ENCODE peak calls at places on chromosomes 7 and 10, in five cellular contexts. One of them, this sample, is unnamed.
A peak's percentile ranks its signal among the peaks of the same experiment; 100 is the strongest.

GRCh38 chr10:87559392-87559791 is 54.7 kb downstream of the MINPP1 start:
- DNase-seq in A172: no peak
- DNase-seq in colonic mucosa: no peak
- DNase-seq in bronchial epithelial cell: no peak
- DNase-seq in stimulated activated CD4-positive, alpha-beta T cell treated with anti-CD3 and anti-CD28 coated beads, Interleukin-4, amount 100 ng/mL, for 4 hours: no peak
- DNase-seq in this sample: no peak

GRCh38 chr7:36277247-36277542 is 112.5 kb upstream of the ANLN start:
- DNase-seq in A172: no peak
- DNase-seq in bronchial epithelial cell: no peak
- DNase-seq in colonic mucosa: peak; percentile 17
- DNase-seq in stimulated activated CD4-positive, alpha-beta T cell treated with anti-CD3 and anti-CD28 coated beads, Interleukin-4, amount 100 ng/mL, for 4 hours: no peak
- DNase-seq in this sample: no peak

GRCh38 chr7:91265693-91266066 is 1.4 kb downstream of the FZD1 start:
- DNase-seq in A172: no peak
- DNase-seq in colonic mucosa: peak; percentile 28
- DNase-seq in stimulated activated CD4-positive, alpha-beta T cell treated with anti-CD3 and anti-CD28 coated beads, Interleukin-4, amount 100 ng/mL, for 4 hours: no peak
- DNase-seq in bronchial epithelial cell: no peak
- DNase-seq in this sample: no peak

GRCh38 chr10:69068549-69068948 is 19.4 kb upstream of the SRGN start:
- DNase-seq in stimulated activated CD4-positive, alpha-beta T cell treated with anti-CD3 and anti-CD28 coated beads, Interleukin-4, amount 100 ng/mL, for 4 hours: no peak
- DNase-seq in colonic mucosa: no peak
- DNase-seq in bronchial epithelial cell: no peak
- DNase-seq in A172: no peak
- DNase-seq in this sample: no peak

GRCh38 chr10:14366760-14367159 is 36.0 kb upstream of the FRMD4A start:
- DNase-seq in stimulated activated CD4-positive, alpha-beta T cell treated with anti-CD3 and anti-CD28 coated beads, Interleukin-4, amount 100 ng/mL, for 4 hours: no peak
- DNase-seq in A172: no peak
- DNase-seq in bronchial epithelial cell: no peak
- DNase-seq in colonic mucosa: no peak
- DNase-seq in this sample: no peak

GRCh38 chr10:37992083-37992482 is 15.6 kb upstream of the ZNF25 start:
- DNase-seq in bronchial epithelial cell: no peak
- DNase-seq in stimulated activated CD4-positive, alpha-beta T cell treated with anti-CD3 and anti-CD28 coated beads, Interleukin-4, amount 100 ng/mL, for 4 hours: no peak
- DNase-seq in colonic mucosa: no peak
- DNase-seq in A172: no peak
- DNase-seq in this sample: no peak

GRCh38 chr7:74483402-74484336 is 30.0 kb downstream of the GTF2IRD1 start:
- DNase-seq in stimulated activated CD4-positive, alpha-beta T cell treated with anti-CD3 and anti-CD28 coated beads, Interleukin-4, amount 100 ng/mL, for 4 hours: no peak
- DNase-seq in bronchial epithelial cell: peak; percentile 69
- DNase-seq in A172: peak; percentile 69
- DNase-seq in colonic mucosa: no peak
- DNase-seq in this sample: no peak

GRCh38 chr10:108601856-108602255 is 1321.5 kb downstream of the XPNPEP1 start:
- DNase-seq in colonic mucosa: no peak
- DNase-seq in stimulated activated CD4-positive, alpha-beta T cell treated with anti-CD3 and anti-CD28 coated beads, Interleukin-4, amount 100 ng/mL, for 4 hours: no peak
- DNase-seq in A172: peak; percentile 53
- DNase-seq in bronchial epithelial cell: peak; percentile 74
- DNase-seq in this sample: no peak

GRCh38 chr10:91162050-91162494 is 58.4 kb upstream of the PCGF5 start:
- DNase-seq in bronchial epithelial cell: peak; percentile 35
- DNase-seq in colonic mucosa: no peak
- DNase-seq in A172: peak; percentile 30
- DNase-seq in stimulated activated CD4-positive, alpha-beta T cell treated with anti-CD3 and anti-CD28 coated beads, Interleukin-4, amount 100 ng/mL, for 4 hours: peak; percentile 11
- DNase-seq in this sample: no peak

GRCh38 chr10:26714816-26715487 is 17.5 kb downstream of the PDSS1 start:
- DNase-seq in stimulated activated CD4-positive, alpha-beta T cell treated with anti-CD3 and anti-CD28 coated beads, Interleukin-4, amount 100 ng/mL, for 4 hours: no peak
- DNase-seq in colonic mucosa: peak; percentile 81
- DNase-seq in bronchial epithelial cell: no peak
- DNase-seq in A172: no peak
- DNase-seq in this sample: no peak

GRCh38 chr10:5524721-5525531 is at the start of gene CALML3:
- DNase-seq in A172: no peak
- DNase-seq in bronchial epithelial cell: peak; percentile 63
- DNase-seq in colonic mucosa: no peak
- DNase-seq in stimulated activated CD4-positive, alpha-beta T cell treated with anti-CD3 and anti-CD28 coated beads, Interleukin-4, amount 100 ng/mL, for 4 hours: no peak
- DNase-seq in this sample: no peak

GRCh38 chr10:81179324-81179723 is 641.6 kb downstream of the SH2D4B start:
- DNase-seq in A172: no peak
- DNase-seq in colonic mucosa: no peak
- DNase-seq in stimulated activated CD4-positive, alpha-beta T cell treated with anti-CD3 and anti-CD28 coated beads, Interleukin-4, amount 100 ng/mL, for 4 hours: no peak
- DNase-seq in bronchial epithelial cell: no peak
- DNase-seq in this sample: no peak

GRCh38 chr7:93147358-93147757 is 827 bp downstream of the SAMD9L start:
- DNase-seq in stimulated activated CD4-positive, alpha-beta T cell treated with anti-CD3 and anti-CD28 coated beads, Interleukin-4, amount 100 ng/mL, for 4 hours: peak; percentile 50
- DNase-seq in colonic mucosa: peak; percentile 57
- DNase-seq in bronchial epithelial cell: peak; percentile 27
- DNase-seq in A172: peak; percentile 68
- DNase-seq in this sample: no peak

GRCh38 chr10:103044942-103045489 is 126.9 kb downstream of the CNNM2 start:
- DNase-seq in stimulated activated CD4-positive, alpha-beta T cell treated with anti-CD3 and anti-CD28 coated beads, Interleukin-4, amount 100 ng/mL, for 4 hours: no peak
- DNase-seq in A172: no peak
- DNase-seq in bronchial epithelial cell: no peak
- DNase-seq in colonic mucosa: no peak
- DNase-seq in this sample: no peak

GRCh38 chr10:103181244-103181643 is 11.8 kb downstream of the NT5C2 start:
- DNase-seq in bronchial epithelial cell: no peak
- DNase-seq in colonic mucosa: peak; percentile 19
- DNase-seq in A172: no peak
- DNase-seq in stimulated activated CD4-positive, alpha-beta T cell treated with anti-CD3 and anti-CD28 coated beads, Interleukin-4, amount 100 ng/mL, for 4 hours: no peak
- DNase-seq in this sample: no peak

GRCh38 chr7:117014099-117014656 is 60.9 kb downstream of the ST7 start:
- DNase-seq in stimulated activated CD4-positive, alpha-beta T cell treated with anti-CD3 and anti-CD28 coated beads, Interleukin-4, amount 100 ng/mL, for 4 hours: no peak
- DNase-seq in bronchial epithelial cell: no peak
- DNase-seq in A172: no peak
- DNase-seq in colonic mucosa: no peak
- DNase-seq in this sample: no peak

GRCh38 chr10:47423476-47423875 is 39.4 kb upstream of the ZNF488 start:
- DNase-seq in colonic mucosa: no peak
- DNase-seq in A172: no peak
- DNase-seq in stimulated activated CD4-positive, alpha-beta T cell treated with anti-CD3 and anti-CD28 coated beads, Interleukin-4, amount 100 ng/mL, for 4 hours: no peak
- DNase-seq in bronchial epithelial cell: peak; percentile 44
- DNase-seq in this sample: no peak

GRCh38 chr10:116271593-116272496 is 1.2 kb downstream of the GFRA1 start:
- DNase-seq in colonic mucosa: no peak
- DNase-seq in stimulated activated CD4-positive, alpha-beta T cell treated with anti-CD3 and anti-CD28 coated beads, Interleukin-4, amount 100 ng/mL, for 4 hours: no peak
- DNase-seq in A172: peak; percentile 10
- DNase-seq in bronchial epithelial cell: no peak
- DNase-seq in this sample: no peak

GRCh38 chr10:133163889-133164815 is 4.1 kb downstream of the KNDC1 start:
- DNase-seq in bronchial epithelial cell: no peak
- DNase-seq in stimulated activated CD4-positive, alpha-beta T cell treated with anti-CD3 and anti-CD28 coated beads, Interleukin-4, amount 100 ng/mL, for 4 hours: no peak
- DNase-seq in A172: no peak
- DNase-seq in colonic mucosa: no peak
- DNase-seq in this sample: no peak

GRCh38 chr10:7593068-7593467 is 73.7 kb downstream of the ITIH5 start:
- DNase-seq in colonic mucosa: no peak
- DNase-seq in A172: no peak
- DNase-seq in stimulated activated CD4-positive, alpha-beta T cell treated with anti-CD3 and anti-CD28 coated beads, Interleukin-4, amount 100 ng/mL, for 4 hours: no peak
- DNase-seq in bronchial epithelial cell: no peak
- DNase-seq in this sample: no peak

GRCh38 chr10:75525067-75525466 is 93.6 kb downstream of the LRMDA start:
- DNase-seq in stimulated activated CD4-positive, alpha-beta T cell treated with anti-CD3 and anti-CD28 coated beads, Interleukin-4, amount 100 ng/mL, for 4 hours: no peak
- DNase-seq in bronchial epithelial cell: no peak
- DNase-seq in A172: no peak
- DNase-seq in colonic mucosa: no peak
- DNase-seq in this sample: no peak

GRCh38 chr7:18508441-18509427 is 13.2 kb downstream of the HDAC9 start:
- DNase-seq in A172: peak; percentile 99
- DNase-seq in colonic mucosa: no peak
- DNase-seq in stimulated activated CD4-positive, alpha-beta T cell treated with anti-CD3 and anti-CD28 coated beads, Interleukin-4, amount 100 ng/mL, for 4 hours: no peak
- DNase-seq in bronchial epithelial cell: peak; percentile 98
- DNase-seq in this sample: no peak

GRCh38 chr10:99370993-99371392 is 41.8 kb downstream of the CNNM1 start:
- DNase-seq in bronchial epithelial cell: peak; percentile 46
- DNase-seq in A172: peak; percentile 41
- DNase-seq in stimulated activated CD4-positive, alpha-beta T cell treated with anti-CD3 and anti-CD28 coated beads, Interleukin-4, amount 100 ng/mL, for 4 hours: no peak
- DNase-seq in colonic mucosa: no peak
- DNase-seq in this sample: no peak

GRCh38 chr10:18043148-18043547 is 91.4 kb downstream of the SLC39A12 start:
- DNase-seq in stimulated activated CD4-positive, alpha-beta T cell treated with anti-CD3 and anti-CD28 coated beads, Interleukin-4, amount 100 ng/mL, for 4 hours: no peak
- DNase-seq in colonic mucosa: no peak
- DNase-seq in A172: peak; percentile 23
- DNase-seq in bronchial epithelial cell: no peak
- DNase-seq in this sample: no peak

GRCh38 chr10:70130878-70131559 is 1.6 kb downstream of the AIFM2 start:
- DNase-seq in stimulated activated CD4-positive, alpha-beta T cell treated with anti-CD3 and anti-CD28 coated beads, Interleukin-4, amount 100 ng/mL, for 4 hours: no peak
- DNase-seq in A172: peak; percentile 31
- DNase-seq in bronchial epithelial cell: peak; percentile 55
- DNase-seq in colonic mucosa: no peak
- DNase-seq in this sample: no peak

GRCh38 chr7:85682819-85683218 is 496.0 kb upstream of the SEMA3D start:
- DNase-seq in A172: peak; percentile 32
- DNase-seq in bronchial epithelial cell: peak; percentile 67
- DNase-seq in stimulated activated CD4-positive, alpha-beta T cell treated with anti-CD3 and anti-CD28 coated beads, Interleukin-4, amount 100 ng/mL, for 4 hours: no peak
- DNase-seq in colonic mucosa: no peak
- DNase-seq in this sample: no peak

GRCh38 chr10:78455873-78456272 is 422.2 kb downstream of the RPS24 start:
- DNase-seq in colonic mucosa: no peak
- DNase-seq in stimulated activated CD4-positive, alpha-beta T cell treated with anti-CD3 and anti-CD28 coated beads, Interleukin-4, amount 100 ng/mL, for 4 hours: no peak
- DNase-seq in A172: no peak
- DNase-seq in bronchial epithelial cell: no peak
- DNase-seq in this sample: no peak

GRCh38 chr10:1050555-1050954 is 1.6 kb upstream of the IDI1 start:
- DNase-seq in A172: no peak
- DNase-seq in colonic mucosa: peak; percentile 70
- DNase-seq in bronchial epithelial cell: peak; percentile 46
- DNase-seq in stimulated activated CD4-positive, alpha-beta T cell treated with anti-CD3 and anti-CD28 coated beads, Interleukin-4, amount 100 ng/mL, for 4 hours: no peak
- DNase-seq in this sample: no peak

GRCh38 chr7:2668401-2668800 is 19.6 kb upstream of the AMZ1 start:
- DNase-seq in bronchial epithelial cell: no peak
- DNase-seq in A172: peak; percentile 80
- DNase-seq in stimulated activated CD4-positive, alpha-beta T cell treated with anti-CD3 and anti-CD28 coated beads, Interleukin-4, amount 100 ng/mL, for 4 hours: no peak
- DNase-seq in colonic mucosa: no peak
- DNase-seq in this sample: no peak

GRCh38 chr10:101941871-101942270 is 98.3 kb upstream of the KCNIP2 start:
- DNase-seq in colonic mucosa: no peak
- DNase-seq in stimulated activated CD4-positive, alpha-beta T cell treated with anti-CD3 and anti-CD28 coated beads, Interleukin-4, amount 100 ng/mL, for 4 hours: no peak
- DNase-seq in A172: no peak
- DNase-seq in bronchial epithelial cell: peak; percentile 41
- DNase-seq in this sample: no peak